ENCODE peak calls at places on chromosomes 4 and X, in ten cellular contexts. L, Q, Z, X, V, I, A, D, H and Y are unnamed samples.

GRCh38 chr4:152039085-152039484 is 278.3 kb upstream of the GATB start:
- DNase-seq in L (no peak), Q (no peak), Z (no peak), X (no peak), V (no peak), I (no peak), A (no peak), D (no peak), H (no peak), Y (no peak)

GRCh38 chrX:17769701-17770269 is 32.5 kb downstream of the SCML1 start:
- DNase-seq in L (no peak), Q (no peak), Z (no peak), X (no peak), V (no peak), I (no peak), A (no peak), D (no peak), H (no peak), Y (no peak)

GRCh38 chrX:39361736-39362135 is 560.5 kb downstream of the MID1IP1 start:
- DNase-seq in L (no peak), Q (no peak), Z (no peak), X (no peak), V (no peak), I (no peak), A (no peak), D (no peak), H (no peak), Y (no peak)

GRCh38 chr4:56752985-56753384 is 68.5 kb downstream of the SPINK2 start:
- DNase-seq in L (no peak), Q (no peak), Z (no peak), X (peak; percentile 41), V (no peak), I (no peak), A (no peak), D (no peak), H (no peak), Y (no peak)

GRCh38 chrX:45794995-45795337 is 594.3 kb upstream of the DIPK2B start:
- DNase-seq in L (no peak), Q (no peak), Z (no peak), X (no peak), V (no peak), I (no peak), A (no peak), D (no peak), H (no peak), Y (no peak)

GRCh38 chr4:169485791-169486742 is 126.3 kb downstream of the NEK1 start:
- DNase-seq in L (no peak), Q (no peak), Z (no peak), X (peak; percentile 49), V (no peak), I (no peak), A (peak; percentile 45), D (no peak), H (no peak), Y (peak; percentile 23)

GRCh38 chr4:123423819-123424218 is 27.2 kb downstream of the SPRY1 start:
- DNase-seq in L (no peak), Q (no peak), Z (no peak), X (no peak), V (no peak), I (no peak), A (no peak), D (no peak), H (no peak), Y (no peak)

GRCh38 chr4:161189286-161190134 is 974.3 kb downstream of the FSTL5 start:
- DNase-seq in L (no peak), Q (no peak), Z (no peak), X (no peak), V (no peak), I (no peak), A (no peak), D (no peak), H (no peak), Y (no peak)

GRCh38 chr4:153725070-153725810 is 34.6 kb downstream of the RNF175 start:
- DNase-seq in L (peak; percentile 25), Q (no peak), Z (no peak), X (no peak), V (no peak), I (no peak), A (no peak), D (no peak), H (no peak), Y (no peak)

GRCh38 chr4:76850010-76850441 is 47.9 kb downstream of the SOWAHB start:
- DNase-seq in L (no peak), Q (no peak), Z (no peak), X (peak; percentile 51), V (no peak), I (no peak), A (no peak), D (no peak), H (no peak), Y (no peak)

GRCh38 chr4:56655209-56655626 is 25.9 kb downstream of the HOPX start:
- DNase-seq in L (no peak), Q (peak; percentile 24), Z (no peak), X (no peak), V (no peak), I (peak; percentile 42), A (no peak), D (peak; percentile 81), H (no peak), Y (peak; percentile 12)

GRCh38 chr4:169383724-169384123 is 113.0 kb upstream of the SH3RF1 start:
- DNase-seq in L (no peak), Q (no peak), Z (no peak), X (no peak), V (no peak), I (no peak), A (no peak), D (no peak), H (no peak), Y (no peak)

GRCh38 chrX:154019061-154019621 is 561 bp downstream of the IRAK1 start:
- DNase-seq in L (no peak), Q (no peak), Z (no peak), X (no peak), V (no peak), I (no peak), A (peak; percentile 37), D (no peak), H (no peak), Y (no peak)

GRCh38 chr4:60619531-60620305 is 580.4 kb upstream of the ADGRL3 start:
- DNase-seq in L (no peak), Q (no peak), Z (no peak), X (no peak), V (no peak), I (no peak), A (no peak), D (no peak), H (no peak), Y (no peak)

GRCh38 chrX:154378059-154378798 is 866 bp upstream of the EMD start:
- DNase-seq in L (peak; percentile 63), Q (peak; percentile 56), Z (peak; percentile 70), X (no peak), V (no peak), I (peak; percentile 80), A (peak; percentile 98), D (peak; percentile 76), H (peak; percentile 68), Y (no peak)

GRCh38 chrX:25442501-25442900 is 426.7 kb upstream of the ARX start:
- DNase-seq in L (no peak), Q (no peak), Z (no peak), X (no peak), V (no peak), I (no peak), A (no peak), D (no peak), H (no peak), Y (no peak)

GRCh38 chr4:168480991-168481588 is 798 bp upstream of the DDX60L start:
- DNase-seq in L (no peak), Q (no peak), Z (no peak), X (peak; percentile 70), V (no peak), I (no peak), A (peak; percentile 71), D (no peak), H (no peak), Y (peak; percentile 14)

GRCh38 chr4:183182873-183183725 is 84.0 kb downstream of the WWC2 start:
- DNase-seq in L (peak; percentile 45), Q (no peak), Z (no peak), X (peak; percentile 70), V (no peak), I (peak; percentile 47), A (no peak), D (no peak), H (peak; percentile 47), Y (peak; percentile 17)

GRCh38 chr4:134200811-134201215 is 776 bp downstream of the PABPC4L start:
- DNase-seq in L (no peak), Q (no peak), Z (no peak), X (no peak), V (peak; percentile 48), I (no peak), A (peak; percentile 46), D (peak; percentile 32), H (no peak), Y (peak; percentile 6)
- H3K27ac ChIP-seq in L (peak overlapping the region; percentile 77), Q (peak overlapping the region; percentile 81), Z (peak overlapping the region; percentile 67), X (no peak overlapping the region), V (peak overlapping the region; percentile 55), I (no peak overlapping the region), A (peak overlapping the region; percentile 91), D (peak overlapping the region; percentile 41), H (no peak overlapping the region), Y (peak overlapping the region; percentile 93)

DNA sequence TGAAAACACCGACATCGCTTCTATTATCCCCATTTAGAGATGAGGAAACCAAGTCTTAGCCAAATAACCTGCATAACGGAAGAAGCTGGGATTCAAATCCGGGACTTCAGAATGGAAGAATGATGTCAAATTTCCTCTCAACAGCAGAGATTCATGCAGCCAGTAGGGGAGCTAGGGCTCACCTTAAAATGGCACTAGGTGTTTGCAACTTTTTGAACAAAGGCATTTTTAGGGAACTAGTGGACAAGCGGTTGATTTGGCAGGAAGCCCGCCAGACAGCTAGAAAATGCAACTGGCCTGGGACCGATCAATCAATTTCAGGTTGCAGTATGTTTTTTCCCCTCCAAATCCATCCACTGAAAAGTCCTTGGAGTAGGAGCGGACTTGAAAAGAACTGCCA is 224.2 kb downstream of the PTTG2 start:
- DNase-seq in L (no peak), Q (no peak), Z (no peak), X (no peak), V (no peak), I (no peak), A (no peak), D (no peak), H (no peak), Y (no peak)
- TF ChIP-seq CTCF in L (no peak), Q (peak; percentile 20), Z (no peak), X (peak; percentile 63), V (no peak), I (no peak), A (peak; percentile 36), D (no peak), H (no peak), Y (no peak)

DNA sequence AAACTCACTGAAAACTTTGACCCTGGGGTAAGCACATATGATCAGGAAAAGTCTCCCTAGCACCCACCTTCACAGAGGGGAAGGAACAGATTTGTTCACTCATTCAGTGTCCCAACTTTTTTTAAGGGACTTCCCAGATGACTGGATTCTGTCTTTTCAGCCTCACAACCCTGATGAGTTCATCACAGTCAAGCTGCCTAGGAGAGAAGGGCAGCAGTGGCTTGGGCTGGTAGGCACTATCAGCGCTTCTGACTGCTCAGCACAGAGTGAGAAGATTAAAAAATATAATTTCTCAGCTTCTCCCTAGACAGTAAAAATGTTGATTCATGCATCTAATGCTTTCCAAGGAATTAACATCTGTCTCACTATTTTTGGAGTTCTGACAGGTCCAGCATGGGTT is 328.2 kb downstream of the DTHD1 start:
- DNase-seq in L (no peak), Q (no peak), Z (no peak), X (no peak), V (no peak), I (no peak), A (no peak), D (no peak), H (no peak), Y (no peak)
- H3K4me3 ChIP-seq in L (no peak overlapping the region), Q (no peak overlapping the region), Z (no peak overlapping the region), X (no peak overlapping the region), V (no peak overlapping the region), I (no peak overlapping the region), A (no peak overlapping the region), D (no peak overlapping the region), H (no peak overlapping the region), Y (no peak overlapping the region)

GRCh38 chrX:129540725-129541184 is 696 bp downstream of the OCRL start:
- DNase-seq in L (peak; percentile 24), Q (peak; percentile 13), Z (peak; percentile 31), X (no peak), V (peak; percentile 65), I (peak; percentile 41), A (peak; percentile 16), D (peak; percentile 51), H (no peak), Y (no peak)
- H3K27ac ChIP-seq in L (peak overlapping the region; percentile 82), Q (peak overlapping the region; percentile 82), Z (peak overlapping the region; percentile 85), X (no peak overlapping the region), V (peak overlapping the region; percentile 82), I (peak overlapping the region; percentile 86), A (peak overlapping the region; percentile 67), D (peak overlapping the region; percentile 81), H (peak overlapping the region; percentile 64), Y (peak overlapping the region; percentile 71)